ENCODE peak calls at places on chromosomes 7 and 10, in five cellular contexts. I, E, Y, J and D are unnamed samples.

GRCh38 chr10:118948784-118949183 is 80.7 kb upstream of the NANOS1 start:
- DNase-seq in J (no peak), E (no peak), I (no peak), Y (no peak), D (no peak)

GRCh38 chr7:73526892-73527821 is 5.1 kb upstream of the BAZ1B start:
- DNase-seq in I (peak), E (no peak), Y (no peak), J (no peak), D (no peak)

GRCh38 chr7:104652434-104652833 is 324.0 kb downstream of the LHFPL3 start:
- DNase-seq in I (no peak), E (no peak), Y (no peak), J (no peak), D (no peak)

GRCh38 chr7:141949068-141949467 is 2.3 kb upstream of the CLEC5A start:
- DNase-seq in I (no peak), J (no peak), E (no peak), Y (no peak), D (no peak)

GRCh38 chr7:28488061-28488791 is 75.9 kb downstream of the CREB5 start:
- DNase-seq in I (no peak), J (no peak), Y (no peak), E (no peak), D (no peak)

GRCh38 chr10:109912335-109913282 is 10.7 kb downstream of the XPNPEP1 start:
- DNase-seq in E (no peak), I (peak), J (peak), Y (no peak), D (no peak)

GRCh38 chr7:6160191-6160623 is 112.2 kb downstream of the CYTH3 start:
- DNase-seq in E (no peak), I (no peak), Y (peak), J (peak), D (peak)

GRCh38 chr10:132925614-132926013 is 16.8 kb downstream of the CFAP46 start:
- DNase-seq in I (no peak), J (no peak), Y (no peak), E (no peak), D (no peak)

GRCh38 chr10:94591461-94592205 is 46.0 kb downstream of the HELLS start:
- DNase-seq in Y (no peak), I (peak), E (no peak), J (no peak), D (no peak)

GRCh38 chr7:155490697-155491628 is 33.0 kb downstream of the EN2 start:
- DNase-seq in E (no peak), J (peak), Y (no peak), I (peak), D (no peak)

GRCh38 chr7:35003679-35004278 is 33.5 kb downstream of the DPY19L1 start:
- DNase-seq in E (peak), J (peak), Y (peak), I (no peak), D (no peak)

GRCh38 chr7:84195295-84196006 is 862 bp upstream of the SEMA3A start:
- DNase-seq in I (no peak), E (no peak), J (no peak), Y (no peak), D (no peak)

GRCh38 chr7:101058355-101058754 is 26.9 kb upstream of the TRIM56 start:
- DNase-seq in E (peak), Y (peak), J (peak), I (peak), D (peak)

GRCh38 chr7:151990567-151990966 is 34.3 kb downstream of the GALNTL5 start:
- DNase-seq in I (no peak), E (no peak), Y (no peak), J (no peak), D (no peak)

GRCh38 chr10:37010741-37011140 is 114.7 kb upstream of the ANKRD30A start:
- DNase-seq in E (no peak), J (no peak), Y (no peak), I (no peak), D (no peak)

GRCh38 chr10:86287966-86288579 is 78.5 kb downstream of the GRID1 start:
- DNase-seq in J (no peak), E (no peak), Y (no peak), I (peak), D (peak)

GRCh38 chr7:19442016-19442785 is 266.6 kb downstream of the POLR1F start:
- DNase-seq in J (peak), Y (peak), I (peak), E (no peak), D (no peak)

GRCh38 chr7:12423355-12423994 is 19.8 kb upstream of the VWDE start:
- DNase-seq in J (peak), Y (no peak), E (no peak), I (no peak), D (no peak)

GRCh38 chr10:51090190-51090589 is 15.9 kb downstream of the PRKG1 start:
- DNase-seq in Y (no peak), J (no peak), E (no peak), I (no peak), D (no peak)

GRCh38 chr7:155590215-155591023 is 44.1 kb upstream of the CNPY1 start:
- DNase-seq in J (no peak), E (peak), Y (no peak), I (peak), D (no peak)

GRCh38 chr7:155369-156000 is 36.9 kb upstream of the FAM20C start:
- DNase-seq in E (no peak), Y (no peak), J (no peak), I (no peak), D (no peak)

GRCh38 chr7:154287370-154287769 is 235.2 kb downstream of the DPP6 start:
- DNase-seq in E (no peak), I (no peak), Y (no peak), J (no peak), D (no peak)

GRCh38 chr10:97771055-97771811 is 566 bp downstream of the SFRP5 start:
- DNase-seq in I (peak), E (no peak), J (peak), Y (peak), D (no peak)

GRCh38 chr10:103491729-103492364 is 1.7 kb upstream of the NEURL1 start:
- DNase-seq in E (peak), J (peak), I (no peak), Y (peak), D (no peak)

DNA sequence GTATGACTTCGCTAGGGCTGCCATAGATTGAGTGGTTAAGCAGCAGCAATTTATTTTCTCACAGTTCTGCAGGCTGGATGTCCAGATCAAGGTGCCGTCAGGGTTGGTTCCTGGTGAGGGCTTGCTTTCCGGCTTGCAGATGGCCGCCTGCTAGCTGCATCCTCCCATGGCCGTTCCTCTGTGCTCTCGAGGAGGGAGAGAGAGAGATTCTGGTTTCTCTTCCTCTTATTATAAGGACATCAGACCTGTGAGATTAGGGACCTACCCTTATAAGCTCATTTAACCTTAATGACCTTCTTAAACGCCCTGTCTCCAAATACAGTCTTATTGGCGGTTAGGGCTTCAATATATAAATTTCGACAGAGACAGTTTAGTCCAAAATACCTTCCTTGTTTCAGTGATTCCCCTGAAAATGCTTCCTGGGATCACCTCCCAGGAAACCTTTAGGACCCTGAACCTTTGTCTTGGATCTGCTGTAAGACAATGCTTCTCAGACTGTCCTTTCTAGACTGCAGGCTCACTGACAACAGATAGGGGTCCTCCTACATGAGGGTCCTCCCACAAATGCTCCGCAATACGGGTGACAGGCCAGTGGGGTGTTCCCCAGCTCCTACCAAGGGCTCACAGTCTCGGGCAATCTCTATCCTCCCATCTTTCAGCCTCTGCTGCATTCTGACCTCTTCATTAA is 82.5 kb upstream of the BAIAP2L1 start:
- DNase-seq in J (no peak), Y (no peak), I (peak), E (no peak), D (no peak)
- TF ChIP-seq CTCF in J (no peak), Y (no peak), I (no peak), E (no peak), D (no peak)

GRCh38 chr7:143002106-143002505 is 24.8 kb downstream of the OR9A2 start:
- DNase-seq in I (peak), J (no peak), E (no peak), Y (peak), D (no peak)
- TF ChIP-seq CTCF in I (peak), J (peak), E (no peak), Y (peak), D (no peak)

DNA sequence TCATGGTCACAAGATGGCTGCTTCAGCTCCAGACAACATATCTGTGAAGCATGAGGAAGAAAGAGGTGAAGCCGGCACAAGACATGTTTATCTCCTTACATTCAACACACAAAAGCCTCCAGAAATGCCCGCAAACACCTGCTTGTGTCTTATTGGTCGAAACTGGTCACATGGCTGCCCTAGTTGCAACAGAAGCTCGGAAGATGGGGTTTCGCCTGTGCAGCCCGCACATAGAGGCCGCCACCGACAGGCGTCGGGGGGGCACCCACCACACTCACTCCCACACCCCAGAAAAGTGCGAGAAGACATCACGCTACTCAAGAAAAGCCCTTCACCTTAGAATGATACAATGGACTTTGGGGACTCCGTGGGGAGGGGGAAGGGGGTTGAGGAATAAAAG is 63.0 kb upstream of the MGMT start:
- DNase-seq in Y (no peak), J (no peak), E (no peak), I (no peak), D (no peak)
- TF ChIP-seq CTCF in Y (no peak), J (no peak), E (no peak), I (no peak), D (no peak)

DNA sequence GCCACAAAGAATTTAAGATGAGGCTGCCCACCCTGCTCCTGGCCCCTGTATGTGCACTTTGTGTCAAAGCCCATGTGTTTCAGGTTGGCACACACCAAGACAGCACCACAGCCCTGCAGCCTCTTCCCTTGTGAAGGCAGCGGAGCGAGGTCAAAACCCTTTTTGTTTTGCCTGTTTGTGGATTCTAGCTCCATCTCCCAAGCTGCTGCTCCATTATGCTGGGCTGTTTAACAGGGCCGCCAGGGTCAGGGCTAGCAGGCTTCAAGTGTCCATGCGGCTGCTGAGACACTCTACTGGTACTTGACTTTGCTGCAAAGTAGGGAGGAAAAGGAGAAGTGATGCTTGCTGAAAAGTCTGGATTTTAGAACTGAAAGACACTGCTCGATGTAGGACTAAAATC is 142.3 kb upstream of the EFCAB10 start:
- DNase-seq in E (no peak), J (no peak), Y (no peak), I (no peak), D (no peak)
- TF ChIP-seq CTCF in E (no peak), J (no peak), Y (no peak), I (no peak), D (no peak)

GRCh38 chr7:46745700-46746090 is 824.6 kb upstream of the IGFBP3 start:
- DNase-seq in I (no peak), E (no peak), J (peak), Y (no peak), D (no peak)
- TF ChIP-seq CTCF in I (no peak), E (no peak), J (peak), Y (no peak), D (no peak)

GRCh38 chr7:128112018-128112780 is 81.0 kb upstream of the LRRC4 start:
- DNase-seq in I (no peak), E (no peak), Y (no peak), J (no peak), D (no peak)
- TF ChIP-seq CTCF in I (no peak), E (no peak), Y (no peak), J (no peak), D (no peak)